ENCODE peak calls at places on chromosome 5, in eight cellular contexts. E, M, C, A, F, P, V and X are unnamed samples.

GRCh38 chr5:139391570-139392323 is 2.0 kb upstream of the MZB1 start:
- DNase-seq in P (no peak), V (no peak), E (no peak), A (no peak), M (no peak), F (no peak), C (no peak), X (no peak)

GRCh38 chr5:76999451-76999850 is 30.8 kb upstream of the AGGF1 start:
- DNase-seq in F (no peak), V (no peak), A (peak), C (peak), M (no peak), E (no peak), P (no peak), X (no peak)

GRCh38 chr5:79133657-79134451 is 22.2 kb downstream of the BHMT start:
- DNase-seq in F (peak), M (no peak), A (peak), E (peak), P (peak), C (peak), V (peak), X (peak)

GRCh38 chr5:73118331-73119011 is 1.9 kb upstream of the TMEM171 start:
- DNase-seq in A (no peak), V (no peak), M (no peak), E (no peak), F (peak), C (no peak), P (no peak), X (no peak)

GRCh38 chr5:73321757-73322452 is 126.7 kb downstream of the FOXD1 start:
- DNase-seq in C (no peak), V (no peak), A (no peak), M (no peak), F (no peak), P (no peak), E (no peak), X (no peak)

GRCh38 chr5:175390352-175391083 is 53.5 kb downstream of the DRD1 start:
- DNase-seq in M (no peak), A (no peak), P (no peak), V (no peak), E (no peak), F (no peak), C (no peak), X (no peak)

GRCh38 chr5:134247825-134248224 is 22.0 kb upstream of the PPP2CA start:
- DNase-seq in P (no peak), V (no peak), A (no peak), F (no peak), M (no peak), E (no peak), C (peak), X (no peak)

GRCh38 chr5:172792693-172793570 is 21.9 kb upstream of the DUSP1 start:
- DNase-seq in C (no peak), A (no peak), M (no peak), P (no peak), F (no peak), V (no peak), E (peak), X (no peak)

GRCh38 chr5:159906957-159907356 is 9.3 kb upstream of the ADRA1B start:
- DNase-seq in P (no peak), E (no peak), F (peak), C (no peak), V (no peak), A (no peak), M (no peak), X (no peak)

GRCh38 chr5:103840600-103840999 is 278.0 kb upstream of the NUDT12 start:
- DNase-seq in V (no peak), E (no peak), M (no peak), C (no peak), A (no peak), F (no peak), P (no peak), X (no peak)

GRCh38 chr5:102561894-102562760 is 63.3 kb upstream of the SLCO6A1 start:
- DNase-seq in P (no peak), M (no peak), E (peak), V (peak), C (peak), A (peak), F (no peak), X (no peak)

GRCh38 chr5:20113031-20113685 is 125.2 kb upstream of the CDH18 start:
- DNase-seq in A (no peak), P (no peak), V (no peak), C (no peak), E (no peak), M (no peak), F (no peak), X (no peak)

GRCh38 chr5:119218830-119219782 is 136.7 kb upstream of the TNFAIP8 start:
- DNase-seq in C (no peak), P (no peak), E (no peak), F (no peak), A (no peak), V (no peak), M (no peak), X (no peak)

GRCh38 chr5:150339165-150339564 is 18.3 kb upstream of the TCOF1 start:
- DNase-seq in M (no peak), P (no peak), C (no peak), A (no peak), E (no peak), V (no peak), F (no peak), X (no peak)

GRCh38 chr5:153749941-153750340 is 259.5 kb downstream of the GRIA1 start:
- DNase-seq in V (no peak), P (no peak), F (no peak), C (no peak), E (no peak), M (no peak), A (no peak), X (no peak)

GRCh38 chr5:164680812-164681211 is 1175.4 kb downstream of the MAT2B start:
- DNase-seq in A (no peak), E (no peak), M (no peak), P (no peak), F (no peak), V (no peak), C (no peak), X (no peak)
- H3K4me3 ChIP-seq in A (no peak), E (no peak), M (no peak), P (no peak), F (no peak), V (no peak), C (no peak), X (no peak)

DNA sequence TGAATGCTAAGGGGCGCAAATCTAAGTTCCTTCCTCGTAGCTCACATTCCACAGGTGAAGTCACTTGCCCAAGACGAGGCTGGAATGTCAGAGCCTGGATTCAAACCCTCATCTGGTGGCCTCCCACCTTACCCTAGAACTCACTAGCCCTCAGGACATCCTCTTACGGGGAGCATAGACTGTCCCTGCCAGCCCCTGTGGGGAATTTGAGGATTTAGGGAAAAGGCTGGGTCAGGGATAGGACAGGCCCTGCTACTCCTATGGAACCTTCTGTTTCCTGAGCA is 45.0 kb downstream of the IRF1 start:
- DNase-seq in E (no peak), M (no peak), F (no peak), P (no peak), A (no peak), V (no peak), C (peak), X (no peak)
- H3K27ac ChIP-seq in E (peak), M (peak), F (peak), P (peak), A (no peak), V (no peak), C (no peak), X (no peak)

GRCh38 chr5:31196309-31196708 is 2.8 kb downstream of the CDH6 start:
- DNase-seq in C (peak), P (no peak), V (no peak), A (no peak), F (no peak), M (no peak), E (no peak), X (no peak)

GRCh38 chr5:31194458-31194808 is 947 bp downstream of the CDH6 start:
- DNase-seq in P (no peak), V (no peak), E (no peak), F (no peak), M (no peak), A (no peak), C (no peak), X (no peak)

GRCh38 chr5:31193591-31194457 is at the start of gene CDH6:
- DNase-seq in E (peak), F (no peak), A (no peak), M (peak), P (peak), C (peak), V (no peak), X (no peak)

GRCh38 chr5:31193026-31193425 is 460 bp upstream of the CDH6 start:
- DNase-seq in M (no peak), E (no peak), F (no peak), A (no peak), V (no peak), C (no peak), P (no peak), X (no peak)

GRCh38 chr5:31194892-31195291 is 1.4 kb downstream of the CDH6 start:
- DNase-seq in E (no peak), F (no peak), C (no peak), M (no peak), A (no peak), V (no peak), P (no peak), X (no peak)
- H3K4me3 ChIP-seq in E (peak), F (peak), C (no peak), M (peak), A (no peak), V (no peak), P (peak), X (no peak)

DNA sequence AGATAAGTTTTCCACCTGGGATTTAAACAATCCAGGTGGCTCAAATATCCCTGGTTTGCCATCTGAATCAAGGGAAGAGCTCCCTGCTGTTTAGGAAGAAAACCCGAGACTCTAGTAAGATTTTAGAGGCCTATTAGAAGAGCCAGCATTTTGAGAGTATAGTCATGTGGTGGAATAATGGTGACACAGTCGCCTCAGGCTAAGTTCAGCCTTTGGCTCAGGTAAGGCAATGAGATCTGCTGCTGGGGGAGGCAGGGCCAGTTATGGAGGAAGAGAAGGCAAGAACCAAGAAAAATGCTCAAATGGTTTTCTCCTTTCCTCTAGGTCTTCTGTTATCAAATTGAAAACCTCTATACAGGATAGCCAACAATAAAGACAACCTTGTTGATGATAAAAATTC is 16.2 kb downstream of the RAD1 start:
- DNase-seq in V (no peak), F (no peak), P (no peak), C (no peak), M (no peak), A (no peak), E (no peak), X (no peak)
- H3K27ac ChIP-seq in V (no peak), F (no peak), P (no peak), C (no peak), M (no peak), A (no peak), E (no peak), X (no peak)

DNA sequence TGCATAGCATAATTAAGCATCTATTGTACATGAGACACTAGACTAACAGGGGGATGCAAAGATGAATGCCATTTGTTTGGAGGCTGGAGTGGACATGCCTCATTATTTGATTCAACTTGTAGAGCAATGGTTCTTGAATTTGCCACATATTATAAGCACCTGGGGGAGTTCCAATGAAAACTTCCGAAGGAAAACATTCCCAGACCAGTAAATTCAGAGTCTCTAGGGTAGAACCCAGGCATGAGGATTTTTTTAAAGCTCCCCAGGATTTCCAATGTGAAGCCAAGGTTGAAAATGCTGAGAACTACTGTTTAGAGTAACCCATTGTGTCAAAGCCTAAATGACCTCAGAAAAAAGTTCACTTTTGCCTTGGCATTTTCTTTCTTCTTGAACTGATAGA is 93.9 kb upstream of the ITGA1 start:
- DNase-seq in C (no peak), P (no peak), A (no peak), M (no peak), E (no peak), V (no peak), F (no peak), X (no peak)
- H3K4me3 ChIP-seq in C (no peak), P (no peak), A (no peak), M (no peak), E (no peak), V (no peak), F (no peak), X (no peak)

GRCh38 chr5:67140413-67140812 is 56.2 kb downstream of the CD180 start:
- DNase-seq in E (no peak), P (no peak), C (no peak), F (no peak), M (no peak), A (no peak), V (no peak), X (no peak)
- H3K27ac ChIP-seq in E (no peak), P (no peak), C (no peak), F (no peak), M (no peak), A (no peak), V (no peak), X (no peak)